ENCODE peak calls at places on chromosomes 6 and 20, in six cellular contexts. P is ELF-1, Y is spleen, B is anterior cingulate cortex, H is NCI-H1092 treated with DMSO at 0.1 percent for 48 hours, N is activated gamma-delta T cell treated with Interleukin-2 at 50 U/mL for 16 hours. Z is an unnamed sample.
A peak's percentile ranks its signal among the peaks of the same experiment; 100 is the strongest.

GRCh38 chr6:56345539-56346090 is 98.2 kb upstream of the COL21A1 start:
- DNase-seq in P (no peak), B (no peak), N (no peak), H (no peak), Y (no peak), Z (no peak)

GRCh38 chr6:122620902-122621301 is 10.7 kb downstream of the PKIB start:
- DNase-seq in Y (no peak), P (no peak), N (no peak), H (peak; percentile 67), B (no peak), Z (no peak)

GRCh38 chr6:30044630-30045029 is 16.4 kb upstream of the POLR1H start:
- DNase-seq in H (no peak), P (no peak), B (no peak), Y (no peak), N (no peak), Z (no peak)

GRCh38 chr6:157169656-157170055 is 153.7 kb downstream of the TMEM242 start:
- DNase-seq in P (no peak), N (no peak), B (no peak), H (no peak), Y (no peak), Z (no peak)

GRCh38 chr6:39196648-39197047 is 32.6 kb downstream of the KCNK5 start:
- DNase-seq in P (no peak), N (no peak), Y (no peak), H (no peak), B (no peak), Z (no peak)

GRCh38 chr6:106077881-106078280 is 8.3 kb upstream of the PRDM1 start:
- DNase-seq in P (no peak), Y (no peak), N (no peak), H (no peak), B (no peak), Z (no peak)

GRCh38 chr6:87731818-87732661 is 30.0 kb upstream of the AKIRIN2 start:
- DNase-seq in H (peak; percentile 69), N (peak; percentile 25), Y (peak; percentile 91), B (no peak), P (no peak), Z (no peak)

GRCh38 chr6:143405381-143406154 is 44.9 kb downstream of the ADAT2 start:
- DNase-seq in H (no peak), N (no peak), P (no peak), B (no peak), Y (no peak), Z (no peak)

GRCh38 chr20:47577271-47577670 is 75.6 kb downstream of the NCOA3 start:
- DNase-seq in N (no peak), H (no peak), P (no peak), Y (no peak), B (no peak), Z (no peak)

GRCh38 chr6:47651505-47651944 is 46.9 kb upstream of the ADGRF4 start:
- DNase-seq in Y (no peak), B (no peak), N (no peak), P (no peak), H (no peak), Z (no peak)

GRCh38 chr6:108895591-108895990 is 47.4 kb downstream of the ARMC2 start:
- DNase-seq in P (no peak), Y (no peak), B (no peak), N (no peak), H (no peak), Z (no peak)